ENCODE peak calls at places on chromosomes 12 and 14, in eight cellular contexts. S, P, T, X, Z, Y, L and G are unnamed samples.

GRCh38 chr14:55589171-55589570 is 9.2 kb downstream of the KTN1 start:
- DNase-seq in S (no peak), P (no peak), T (no peak), X (no peak), Z (no peak), Y (no peak), L (no peak), G (no peak)

GRCh38 chr14:103897075-103897947 is 30.9 kb upstream of the TDRD9 start:
- DNase-seq in S (no peak), P (peak), T (no peak), X (no peak), Z (no peak), Y (peak), L (no peak), G (peak)

GRCh38 chr12:96308881-96309280 is 91.4 kb downstream of the CDK17 start:
- DNase-seq in S (no peak), P (no peak), T (no peak), X (peak), Z (no peak), Y (no peak), L (no peak), G (no peak)

GRCh38 chr12:64175254-64175945 is 46.7 kb downstream of the KICS2 start:
- DNase-seq in S (no peak), P (no peak), T (peak), X (no peak), Z (no peak), Y (no peak), L (no peak), G (no peak)

GRCh38 chr14:101499080-101499479 is 62.2 kb upstream of the DIO3 start:
- DNase-seq in S (no peak), P (peak), T (no peak), X (no peak), Z (no peak), Y (no peak), L (no peak), G (no peak)

GRCh38 chr12:42446761-42447160 is 120.8 kb downstream of the PPHLN1 start:
- DNase-seq in S (no peak), P (no peak), T (peak), X (no peak), Z (no peak), Y (no peak), L (no peak), G (no peak)

GRCh38 chr12:100574262-100575074 is 984 bp downstream of the GAS2L3 start:
- DNase-seq in S (no peak), P (no peak), T (peak), X (no peak), Z (no peak), Y (no peak), L (no peak), G (no peak)

GRCh38 chr14:68633131-68633991 is 159.5 kb downstream of the ZFP36L1 start:
- DNase-seq in S (no peak), P (peak), T (no peak), X (no peak), Z (no peak), Y (peak), L (peak), G (no peak)

GRCh38 chr14:24425704-24426103 is 3.8 kb downstream of the CBLN3 start:
- DNase-seq in S (no peak), P (no peak), T (no peak), X (peak), Z (no peak), Y (no peak), L (no peak), G (no peak)

GRCh38 chr14:101997429-101998336 is 33.3 kb downstream of the DYNC1H1 start:
- DNase-seq in S (no peak), P (no peak), T (no peak), X (no peak), Z (no peak), Y (no peak), L (no peak), G (no peak)

GRCh38 chr12:103751171-103751570 is 89.9 kb downstream of the NT5DC3 start:
- DNase-seq in S (no peak), P (no peak), T (peak), X (no peak), Z (no peak), Y (no peak), L (no peak), G (no peak)

GRCh38 chr14:24630872-24631477 is 3.0 kb downstream of the GZMB start:
- DNase-seq in S (no peak), P (no peak), T (no peak), X (peak), Z (no peak), Y (no peak), L (peak), G (peak)

GRCh38 chr14:52259452-52259851 is 8.0 kb upstream of the PTGDR start:
- DNase-seq in S (no peak), P (no peak), T (no peak), X (no peak), Z (no peak), Y (no peak), L (no peak), G (no peak)

GRCh38 chr12:107843351-107844311 is 69.1 kb downstream of the ASCL4 start:
- DNase-seq in S (no peak), P (no peak), T (peak), X (no peak), Z (no peak), Y (no peak), L (no peak), G (no peak)

GRCh38 chr14:70416322-70416716 is 571 bp downstream of the SYNJ2BP start:
- DNase-seq in S (no peak), P (no peak), T (no peak), X (peak), Z (no peak), Y (no peak), L (no peak), G (no peak)

GRCh38 chr12:30996255-30996654 is 69.7 kb downstream of the TSPAN11 start:
- DNase-seq in S (no peak), P (no peak), T (no peak), X (peak), Z (no peak), Y (no peak), L (no peak), G (no peak)

GRCh38 chr12:38744056-38744455 is 161.3 kb downstream of the CPNE8 start:
- DNase-seq in S (no peak), P (no peak), T (no peak), X (no peak), Z (no peak), Y (no peak), L (no peak), G (no peak)

GRCh38 chr14:104879201-104879982 is 14.3 kb downstream of the CEP170B start:
- DNase-seq in S (no peak), P (no peak), T (no peak), X (no peak), Z (peak), Y (no peak), L (no peak), G (no peak)

GRCh38 chr12:116677202-116677651 is 60.6 kb downstream of the SPRING1 start:
- DNase-seq in S (no peak), P (no peak), T (no peak), X (no peak), Z (no peak), Y (no peak), L (no peak), G (no peak)

GRCh38 chr14:100899841-100900771 is 3.4 kb downstream of the RTL1 start:
- DNase-seq in S (no peak), P (peak), T (peak), X (no peak), Z (no peak), Y (no peak), L (peak), G (peak)

GRCh38 chr12:118136559-118137003 is 657 bp downstream of the PEBP1 start:
- DNase-seq in S (no peak), P (peak), T (peak), X (peak), Z (peak), Y (peak), L (no peak), G (peak)

GRCh38 chr14:99729991-99730875 is 46.1 kb downstream of the CYP46A1 start:
- DNase-seq in S (no peak), P (peak), T (peak), X (peak), Z (peak), Y (peak), L (no peak), G (peak)

GRCh38 chr12:120961604-120962486 is 16.5 kb upstream of the HNF1A start:
- DNase-seq in S (no peak), P (no peak), T (peak), X (no peak), Z (peak), Y (no peak), L (no peak), G (no peak)

GRCh38 chr12:84826925-84827324 is 85.7 kb downstream of the SLC6A15 start:
- DNase-seq in S (no peak), P (no peak), T (no peak), X (no peak), Z (no peak), Y (no peak), L (no peak), G (no peak)

GRCh38 chr12:106673151-106673550 is 90.3 kb downstream of the RFX4 start:
- DNase-seq in S (no peak), P (no peak), T (peak), X (no peak), Z (no peak), Y (no peak), L (peak), G (no peak)

GRCh38 chr14:31682768-31683167 is 121.6 kb downstream of the NUBPL start:
- DNase-seq in S (no peak), P (no peak), T (no peak), X (no peak), Z (no peak), Y (no peak), L (no peak), G (no peak)

GRCh38 chr12:105559292-105559691 is 228.8 kb downstream of the C12orf75 start:
- DNase-seq in S (no peak), P (no peak), T (no peak), X (no peak), Z (no peak), Y (no peak), L (no peak), G (no peak)

GRCh38 chr12:1656894-1657293 is 27.9 kb downstream of the WNT5B start:
- DNase-seq in S (no peak), P (peak), T (no peak), X (no peak), Z (no peak), Y (no peak), L (no peak), G (no peak)

GRCh38 chr14:102789349-102789748 is 12.1 kb downstream of the TRAF3 start:
- DNase-seq in S (no peak), P (no peak), T (no peak), X (no peak), Z (no peak), Y (no peak), L (no peak), G (no peak)

GRCh38 chr14:59482471-59483331 is 1.5 kb downstream of the L3HYPDH start:
- DNase-seq in S (no peak), P (no peak), T (no peak), X (peak), Z (no peak), Y (peak), L (no peak), G (no peak)

GRCh38 chr12:124689585-124689984 is 122.2 kb upstream of the NCOR2 start:
- DNase-seq in S (no peak), P (no peak), T (no peak), X (no peak), Z (no peak), Y (no peak), L (no peak), G (no peak)

GRCh38 chr12:27219693-27220056 is 24.4 kb upstream of the STK38L start:
- DNase-seq in S (no peak), P (no peak), T (no peak), X (no peak), Z (no peak), Y (no peak), L (no peak), G (no peak)

GRCh38 chr12:107655281-107656065 is 30.1 kb upstream of the PWP1 start:
- DNase-seq in S (no peak), P (no peak), T (no peak), X (no peak), Z (no peak), Y (no peak), L (no peak), G (no peak)

GRCh38 chr12:15446798-15447197 is 124.5 kb downstream of the PTPRO start:
- DNase-seq in S (no peak), P (no peak), T (no peak), X (no peak), Z (no peak), Y (no peak), L (no peak), G (no peak)

GRCh38 chr14:31700282-31701074 is 139.3 kb downstream of the NUBPL start:
- DNase-seq in S (no peak), P (no peak), T (no peak), X (no peak), Z (no peak), Y (no peak), L (no peak), G (no peak)

GRCh38 chr14:103126873-103127304 is 3.6 kb downstream of the TNFAIP2 start:
- DNase-seq in S (no peak), P (peak), T (peak), X (no peak), Z (peak), Y (peak), L (no peak), G (peak)

GRCh38 chr12:78804262-78804661 is 60.3 kb upstream of the SYT1 start:
- DNase-seq in S (no peak), P (no peak), T (no peak), X (no peak), Z (no peak), Y (no peak), L (no peak), G (no peak)

GRCh38 chr14:37598973-37599526 is 3.6 kb downstream of the TTC6 start:
- DNase-seq in S (no peak), P (no peak), T (peak), X (no peak), Z (no peak), Y (no peak), L (no peak), G (no peak)

GRCh38 chr14:37596790-37597189 is 1.4 kb downstream of the TTC6 start:
- DNase-seq in S (no peak), P (no peak), T (peak), X (no peak), Z (no peak), Y (no peak), L (no peak), G (no peak)

GRCh38 chr14:37598085-37598972 is 2.9 kb downstream of the TTC6 start:
- DNase-seq in S (no peak), P (no peak), T (peak), X (no peak), Z (no peak), Y (no peak), L (no peak), G (peak)

GRCh38 chr14:37595809-37596595 is 573 bp downstream of the TTC6 start:
- DNase-seq in S (no peak), P (no peak), T (peak), X (peak), Z (no peak), Y (no peak), L (no peak), G (peak)

GRCh38 chr14:37597538-37598084 is 2.2 kb downstream of the TTC6 start:
- DNase-seq in S (no peak), P (peak), T (peak), X (no peak), Z (no peak), Y (no peak), L (no peak), G (no peak)
- H3K4me3 ChIP-seq in S (no peak), P (no peak), T (peak), X (no peak), Z (no peak), Y (no peak), L (no peak), G (no peak)

DNA sequence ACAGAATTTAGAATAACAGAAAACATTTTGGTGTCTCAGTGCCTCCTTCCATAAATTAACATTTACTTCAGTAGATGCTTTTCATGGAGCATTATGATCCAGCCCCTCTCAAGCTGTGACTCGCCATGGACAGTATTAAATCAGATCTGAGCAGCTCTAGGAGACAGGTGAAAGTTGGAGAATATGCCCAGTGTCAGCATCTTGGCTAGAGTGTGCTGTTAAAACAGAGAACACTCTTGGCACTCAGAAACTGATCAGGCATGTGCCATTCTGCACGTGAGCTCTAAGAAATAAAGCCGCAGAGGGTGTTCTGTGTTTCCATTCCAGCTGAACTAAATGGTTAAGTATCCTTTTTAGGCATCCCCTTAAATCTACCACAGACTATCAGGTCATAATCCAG is 68.0 kb downstream of the DIP2B start:
- DNase-seq in S (no peak), P (no peak), T (no peak), X (no peak), Z (no peak), Y (no peak), L (no peak), G (no peak)
- H3K27ac ChIP-seq in S (no peak), P (peak), T (no peak), X (peak), Z (no peak), Y (no peak), L (no peak), G (peak)

GRCh38 chr12:6204533-6205143 is 4.4 kb downstream of the CD9 start:
- DNase-seq in S (no peak), P (no peak), T (no peak), X (no peak), Z (no peak), Y (no peak), L (no peak), G (no peak)
- TF ChIP-seq CTCF in S (peak), P (no peak), T (no peak), X (no peak), Z (no peak), Y (no peak), L (no peak), G (no peak)

GRCh38 chr12:46830731-46831334 is 5.0 kb upstream of the SLC38A4 start:
- DNase-seq in S (no peak), P (no peak), T (peak), X (no peak), Z (no peak), Y (peak), L (no peak), G (no peak)

GRCh38 chr12:46832084-46832704 is 6.4 kb upstream of the SLC38A4 start:
- DNase-seq in S (no peak), P (no peak), T (peak), X (no peak), Z (no peak), Y (no peak), L (no peak), G (no peak)

GRCh38 chr12:46825526-46826414 is at the start of gene SLC38A4:
- DNase-seq in S (no peak), P (no peak), T (peak), X (peak), Z (peak), Y (peak), L (no peak), G (no peak)

GRCh38 chr12:46835785-46836184 is 10.0 kb upstream of the SLC38A4 start:
- DNase-seq in S (no peak), P (no peak), T (no peak), X (no peak), Z (no peak), Y (no peak), L (no peak), G (no peak)

GRCh38 chr12:46831335-46832083 is 5.7 kb upstream of the SLC38A4 start:
- DNase-seq in S (no peak), P (no peak), T (peak), X (no peak), Z (peak), Y (peak), L (no peak), G (no peak)
- H3K4me3 ChIP-seq in S (peak), P (peak), T (peak), X (peak), Z (peak), Y (peak), L (peak), G (no peak)

GRCh38 chr12:28699029-28699428 is 450.0 kb upstream of the FAR2 start:
- DNase-seq in S (no peak), P (no peak), T (no peak), X (no peak), Z (no peak), Y (no peak), L (no peak), G (no peak)
- H3K27ac ChIP-seq in S (no peak), P (no peak), T (no peak), X (no peak), Z (no peak), Y (no peak), L (no peak), G (no peak)

DNA sequence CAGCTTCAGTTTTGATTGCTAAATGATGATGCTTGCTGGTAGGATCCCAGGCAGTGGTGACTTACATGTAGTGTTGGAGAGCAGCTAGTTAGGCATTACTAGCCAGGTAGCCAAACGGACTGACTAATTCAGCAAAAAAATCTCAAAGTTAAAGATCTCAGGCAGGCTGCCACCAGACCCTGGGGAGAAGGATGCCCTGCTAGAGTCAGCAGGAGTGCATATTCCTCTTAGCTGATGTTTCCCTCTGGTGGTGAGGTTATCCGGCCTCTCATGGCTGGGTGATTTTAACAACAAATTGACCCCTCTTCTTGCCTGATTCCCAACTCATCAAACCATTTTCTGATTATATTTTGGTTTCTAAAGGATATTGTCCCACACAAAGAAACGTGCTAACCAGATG is 2.8 kb downstream of the EFS start:
- DNase-seq in S (no peak), P (no peak), T (no peak), X (peak), Z (no peak), Y (no peak), L (no peak), G (no peak)
- TF ChIP-seq CTCF in S (no peak), P (no peak), T (peak), X (peak), Z (no peak), Y (no peak), L (no peak), G (no peak)

DNA sequence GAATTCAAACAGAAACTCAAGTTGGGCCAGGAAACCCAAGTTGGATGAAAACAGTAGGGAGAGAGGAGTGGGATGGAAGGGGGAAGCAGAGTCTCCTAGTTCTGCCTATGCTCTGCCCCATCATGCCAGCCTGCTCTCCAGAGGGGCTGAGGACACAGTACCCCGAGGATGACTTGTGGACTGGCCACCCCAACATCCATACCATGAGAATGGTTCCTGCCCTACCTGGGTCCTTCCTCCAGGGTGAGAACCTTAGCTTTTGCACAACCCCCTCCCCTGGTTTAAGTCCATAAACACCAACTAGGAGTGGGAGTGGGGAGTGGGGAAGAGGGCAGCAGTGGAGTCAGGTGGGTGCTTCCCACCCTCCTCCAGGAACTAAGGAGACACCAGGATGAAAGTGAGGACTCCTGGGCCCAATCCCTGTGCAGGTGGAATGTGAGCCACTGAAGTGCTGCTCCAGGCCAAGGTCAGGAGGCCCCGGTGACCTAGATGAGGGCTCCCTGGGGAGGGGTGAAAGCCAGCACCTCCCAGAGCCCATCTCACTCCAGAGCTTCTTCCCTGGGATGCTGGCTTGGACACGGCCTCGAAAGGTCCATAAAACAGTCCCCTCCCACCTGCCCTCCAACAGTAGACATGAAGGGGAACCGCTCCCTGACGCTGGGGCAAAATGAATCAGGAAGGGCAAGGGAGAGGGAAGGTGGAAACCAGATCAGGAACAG is 6.6 kb downstream of the ZNF385A start:
- DNase-seq in S (no peak), P (no peak), T (no peak), X (no peak), Z (no peak), Y (no peak), L (no peak), G (no peak)
- H3K4me3 ChIP-seq in S (no peak), P (no peak), T (peak), X (no peak), Z (peak), Y (peak), L (peak), G (no peak)

GRCh38 chr12:21713138-21713537 is 55.5 kb upstream of the LDHB start:
- DNase-seq in S (no peak), P (no peak), T (no peak), X (no peak), Z (no peak), Y (no peak), L (no peak), G (no peak)

GRCh38 chr12:21717756-21718155 is 56.8 kb downstream of the KCNJ8 start:
- DNase-seq in S (no peak), P (no peak), T (no peak), X (no peak), Z (no peak), Y (no peak), L (no peak), G (no peak)
- H3K27ac ChIP-seq in S (no peak), P (no peak), T (no peak), X (no peak), Z (no peak), Y (peak), L (no peak), G (peak)